ENCODE peak calls at places on chromosomes 13 and 19, in five cellular contexts. One of them, this sample, is unnamed.

GRCh38 chr19:46898731-46899130 is 37.9 kb downstream of the ARHGAP35 start:
- DNase-seq in globus pallidus: peak; percentile 72
- DNase-seq in NCI-H748 treated with DMSO at 0.1 percent for 48 hours: no peak
- DNase-seq in COR-L47: no peak
- DNase-seq in NCI-H1092: no peak
- DNase-seq in this sample: peak; percentile 39

GRCh38 chr13:94921181-94921580 is 208.8 kb upstream of the SOX21 start:
- DNase-seq in globus pallidus: no peak
- DNase-seq in NCI-H1092: no peak
- DNase-seq in NCI-H748 treated with DMSO at 0.1 percent for 48 hours: no peak
- DNase-seq in COR-L47: no peak
- DNase-seq in this sample: no peak

GRCh38 chr13:47334173-47334572 is 437.3 kb upstream of the HTR2A start:
- DNase-seq in globus pallidus: no peak
- DNase-seq in NCI-H1092: no peak
- DNase-seq in COR-L47: no peak
- DNase-seq in NCI-H748 treated with DMSO at 0.1 percent for 48 hours: no peak
- DNase-seq in this sample: peak; percentile 46

GRCh38 chr19:51226068-51226467 is 1.2 kb downstream of the CD33 start:
- DNase-seq in COR-L47: no peak
- DNase-seq in globus pallidus: no peak
- DNase-seq in NCI-H748 treated with DMSO at 0.1 percent for 48 hours: no peak
- DNase-seq in NCI-H1092: no peak
- DNase-seq in this sample: no peak

GRCh38 chr13:97460853-97461252 is 26.9 kb downstream of the RAP2A start:
- DNase-seq in NCI-H1092: no peak
- DNase-seq in NCI-H748 treated with DMSO at 0.1 percent for 48 hours: no peak
- DNase-seq in globus pallidus: no peak
- DNase-seq in COR-L47: no peak
- DNase-seq in this sample: no peak

GRCh38 chr19:36049080-36049698 is 4.9 kb downstream of the THAP8 start:
- DNase-seq in COR-L47: no peak
- DNase-seq in globus pallidus: no peak
- DNase-seq in NCI-H748 treated with DMSO at 0.1 percent for 48 hours: no peak
- DNase-seq in NCI-H1092: no peak
- DNase-seq in this sample: no peak

GRCh38 chr13:79771493-79771892 is 290.5 kb downstream of the NDFIP2 start:
- DNase-seq in COR-L47: no peak
- DNase-seq in NCI-H1092: no peak
- DNase-seq in NCI-H748 treated with DMSO at 0.1 percent for 48 hours: no peak
- DNase-seq in globus pallidus: no peak
- DNase-seq in this sample: no peak

GRCh38 chr13:113291997-113292862 is 4.8 kb upstream of the LAMP1 start:
- DNase-seq in NCI-H1092: no peak
- DNase-seq in COR-L47: no peak
- DNase-seq in globus pallidus: no peak
- DNase-seq in NCI-H748 treated with DMSO at 0.1 percent for 48 hours: no peak
- DNase-seq in this sample: peak; percentile 67

GRCh38 chr19:48258350-48258749 is 2.6 kb upstream of the CARD8 start:
- DNase-seq in NCI-H748 treated with DMSO at 0.1 percent for 48 hours: no peak
- DNase-seq in globus pallidus: no peak
- DNase-seq in COR-L47: no peak
- DNase-seq in NCI-H1092: no peak
- DNase-seq in this sample: no peak

GRCh38 chr19:42028304-42029216 is 34.5 kb upstream of the ATP1A3 start:
- DNase-seq in COR-L47: no peak
- DNase-seq in globus pallidus: no peak
- DNase-seq in NCI-H748 treated with DMSO at 0.1 percent for 48 hours: peak; percentile 20
- DNase-seq in NCI-H1092: no peak
- DNase-seq in this sample: no peak

GRCh38 chr13:69769637-69770036 is 338.0 kb upstream of the ATXN8OS start:
- DNase-seq in NCI-H748 treated with DMSO at 0.1 percent for 48 hours: no peak
- DNase-seq in NCI-H1092: no peak
- DNase-seq in globus pallidus: no peak
- DNase-seq in COR-L47: no peak
- DNase-seq in this sample: no peak

GRCh38 chr19:18507727-18508440 is 14.0 kb downstream of the ELL start:
- DNase-seq in globus pallidus: no peak
- DNase-seq in COR-L47: no peak
- DNase-seq in NCI-H748 treated with DMSO at 0.1 percent for 48 hours: no peak
- DNase-seq in NCI-H1092: no peak
- DNase-seq in this sample: peak; percentile 66

GRCh38 chr13:49646688-49647087 is 18.4 kb downstream of the ARL11 start:
- DNase-seq in COR-L47: no peak
- DNase-seq in NCI-H1092: no peak
- DNase-seq in NCI-H748 treated with DMSO at 0.1 percent for 48 hours: no peak
- DNase-seq in globus pallidus: no peak
- DNase-seq in this sample: no peak

GRCh38 chr19:35844482-35845214 is 7.7 kb downstream of the NPHS1 start:
- DNase-seq in NCI-H748 treated with DMSO at 0.1 percent for 48 hours: no peak
- DNase-seq in COR-L47: no peak
- DNase-seq in NCI-H1092: no peak
- DNase-seq in globus pallidus: no peak
- DNase-seq in this sample: no peak

GRCh38 chr19:42178791-42179500 is 38.5 kb downstream of the DEDD2 start:
- DNase-seq in COR-L47: no peak
- DNase-seq in NCI-H1092: peak; percentile 18
- DNase-seq in globus pallidus: no peak
- DNase-seq in NCI-H748 treated with DMSO at 0.1 percent for 48 hours: no peak
- DNase-seq in this sample: no peak

GRCh38 chr13:47639716-47640447 is 361.2 kb downstream of the SUCLA2 start:
- DNase-seq in globus pallidus: no peak
- DNase-seq in COR-L47: no peak
- DNase-seq in NCI-H1092: no peak
- DNase-seq in NCI-H748 treated with DMSO at 0.1 percent for 48 hours: no peak
- DNase-seq in this sample: peak; percentile 56

GRCh38 chr13:91148098-91148497 is 199.4 kb upstream of the MIR17HG start:
- DNase-seq in globus pallidus: no peak
- DNase-seq in NCI-H1092: no peak
- DNase-seq in NCI-H748 treated with DMSO at 0.1 percent for 48 hours: no peak
- DNase-seq in COR-L47: no peak
- DNase-seq in this sample: no peak

GRCh38 chr13:64639206-64639605 is 2590.9 kb downstream of the PCDH9 start:
- DNase-seq in globus pallidus: no peak
- DNase-seq in NCI-H1092: no peak
- DNase-seq in NCI-H748 treated with DMSO at 0.1 percent for 48 hours: no peak
- DNase-seq in COR-L47: no peak
- DNase-seq in this sample: no peak

GRCh38 chr13:47598340-47598911 is 402.6 kb downstream of the SUCLA2 start:
- DNase-seq in NCI-H748 treated with DMSO at 0.1 percent for 48 hours: no peak
- DNase-seq in globus pallidus: no peak
- DNase-seq in NCI-H1092: no peak
- DNase-seq in COR-L47: no peak
- DNase-seq in this sample: peak; percentile 20

GRCh38 chr13:25292301-25292700 is 5.0 kb upstream of the MTMR6 start:
- DNase-seq in NCI-H748 treated with DMSO at 0.1 percent for 48 hours: no peak
- DNase-seq in globus pallidus: no peak
- DNase-seq in NCI-H1092: peak; percentile 10
- DNase-seq in COR-L47: no peak
- DNase-seq in this sample: peak; percentile 76

GRCh38 chr19:532578-533484 is 1.3 kb downstream of the CDC34 start:
- DNase-seq in NCI-H748 treated with DMSO at 0.1 percent for 48 hours: peak; percentile 5
- DNase-seq in globus pallidus: peak; percentile 82
- DNase-seq in NCI-H1092: peak; percentile 72
- DNase-seq in COR-L47: peak; percentile 53
- DNase-seq in this sample: peak; percentile 89

GRCh38 chr19:16193466-16193865 is 4.2 kb upstream of the AP1M1 start:
- DNase-seq in NCI-H1092: no peak
- DNase-seq in globus pallidus: no peak
- DNase-seq in COR-L47: no peak
- DNase-seq in NCI-H748 treated with DMSO at 0.1 percent for 48 hours: no peak
- DNase-seq in this sample: no peak

GRCh38 chr13:91817250-91817649 is 418.8 kb downstream of the GPC5 start:
- DNase-seq in NCI-H748 treated with DMSO at 0.1 percent for 48 hours: peak; percentile 47
- DNase-seq in NCI-H1092: peak; percentile 3
- DNase-seq in COR-L47: peak; percentile 31
- DNase-seq in globus pallidus: peak; percentile 12
- DNase-seq in this sample: peak; percentile 2

GRCh38 chr13:83825676-83826075 is 56.6 kb downstream of the SLITRK1 start:
- DNase-seq in globus pallidus: peak; percentile 93
- DNase-seq in NCI-H748 treated with DMSO at 0.1 percent for 48 hours: no peak
- DNase-seq in NCI-H1092: no peak
- DNase-seq in COR-L47: no peak
- DNase-seq in this sample: no peak

This sample was measured in myocyte.